ENCODE peak calls at places on chromosome 10, in eight cellular contexts. N is K562, H is WERI-Rb-1, B is cardiac muscle cell, A is thoracic aorta, X is right lobe of liver, O is neuronal stem cell, M is heart left ventricle. I is an unnamed sample.

GRCh38 chr10:69802424-69803161 is 887 bp downstream of the COL13A1 start:
- DNase-seq in H (peak), B (peak), X (no peak), N (no peak), A (no peak), O (peak), M (peak), I (peak)

GRCh38 chr10:21515581-21516269 is 9.8 kb downstream of the SKIDA1 start:
- DNase-seq in H (no peak), N (no peak), B (no peak), X (no peak), M (no peak), A (no peak), O (no peak), I (no peak)

GRCh38 chr10:13648425-13648824 is 61.7 kb downstream of the PRPF18 start:
- DNase-seq in A (no peak), B (no peak), M (no peak), H (no peak), N (no peak), O (no peak), X (no peak), I (no peak)

GRCh38 chr10:27513451-27514191 is 9.5 kb downstream of the RAB18 start:
- DNase-seq in O (no peak), H (no peak), X (no peak), A (no peak), M (no peak), N (no peak), B (no peak), I (no peak)

GRCh38 chr10:30557884-30558283 is 71.7 kb downstream of the LYZL2 start:
- DNase-seq in O (no peak), H (no peak), N (peak), B (peak), A (no peak), M (no peak), X (no peak), I (no peak)

GRCh38 chr10:83023647-83024046 is 1115.7 kb upstream of the GHITM start:
- DNase-seq in O (no peak), M (no peak), X (no peak), N (no peak), B (no peak), A (no peak), H (no peak), I (no peak)

GRCh38 chr10:34016541-34016940 is 682.1 kb upstream of the NRP1 start:
- DNase-seq in B (no peak), X (no peak), A (no peak), N (no peak), H (no peak), M (no peak), O (no peak), I (no peak)

GRCh38 chr10:126247454-126247975 is 140.8 kb downstream of the ADAM12 start:
- DNase-seq in M (peak), A (peak), X (no peak), N (no peak), H (no peak), B (peak), O (no peak), I (no peak)

GRCh38 chr10:28127881-28128280 is 129.0 kb upstream of the ODAD2 start:
- DNase-seq in H (peak), O (no peak), M (no peak), B (no peak), N (no peak), X (no peak), A (no peak), I (no peak)

GRCh38 chr10:125076891-125077643 is 83.3 kb downstream of the CTBP2 start:
- DNase-seq in O (no peak), A (no peak), X (no peak), M (no peak), B (no peak), H (no peak), N (no peak), I (no peak)

GRCh38 chr10:44477021-44477420 is 92.1 kb upstream of the CXCL12 start:
- DNase-seq in X (no peak), A (no peak), O (no peak), B (no peak), H (no peak), N (no peak), M (peak), I (no peak)

GRCh38 chr10:43128331-43128730 is 9.9 kb upstream of the CSGALNACT2 start:
- DNase-seq in H (no peak), O (no peak), N (no peak), A (no peak), M (no peak), X (no peak), B (no peak), I (peak)

GRCh38 chr10:3136763-3137611 is 35.6 kb downstream of the PITRM1 start:
- DNase-seq in B (no peak), M (peak), N (no peak), H (no peak), O (no peak), A (no peak), X (peak), I (no peak)

GRCh38 chr10:17438583-17438982 is 15.8 kb downstream of the ST8SIA6 start:
- DNase-seq in B (no peak), M (no peak), X (no peak), O (no peak), H (no peak), N (no peak), A (no peak), I (no peak)

GRCh38 chr10:14371616-14372015 is 40.9 kb upstream of the FRMD4A start:
- DNase-seq in M (no peak), H (peak), B (no peak), A (no peak), X (no peak), N (no peak), O (no peak), I (no peak)

GRCh38 chr10:114359953-114360345 is 44.4 kb downstream of the AFAP1L2 start:
- DNase-seq in M (no peak), N (no peak), X (no peak), A (no peak), H (no peak), O (no peak), B (no peak), I (no peak)

GRCh38 chr10:5557799-5558771 is 33.3 kb downstream of the CALML3 start:
- DNase-seq in H (no peak), O (no peak), B (no peak), N (no peak), X (no peak), M (no peak), A (no peak), I (peak)

GRCh38 chr10:124725791-124726190 is 18.4 kb downstream of the FAM53B start:
- DNase-seq in X (no peak), A (no peak), B (no peak), O (no peak), N (no peak), H (no peak), M (no peak), I (no peak)

GRCh38 chr10:132395704-132396494 is 1.1 kb upstream of the PWWP2B start:
- DNase-seq in B (peak), N (peak), A (no peak), O (no peak), M (peak), X (peak), H (peak), I (peak)

GRCh38 chr10:31294556-31294955 is 24.5 kb upstream of the ZEB1 start:
- DNase-seq in A (no peak), O (no peak), B (no peak), H (no peak), M (no peak), N (no peak), X (no peak), I (no peak)

GRCh38 chr10:25820496-25821415 is 113.3 kb upstream of the MYO3A start:
- DNase-seq in M (no peak), H (no peak), X (no peak), O (no peak), A (no peak), B (no peak), N (no peak), I (no peak)

GRCh38 chr10:73060738-73061635 is 35.7 kb downstream of the P4HA1 start:
- DNase-seq in X (no peak), A (no peak), M (no peak), B (peak), O (peak), H (no peak), N (peak), I (no peak)

GRCh38 chr10:3472705-3473078 is 300.1 kb upstream of the PITRM1 start:
- DNase-seq in N (no peak), H (no peak), O (no peak), B (no peak), M (no peak), X (no peak), A (no peak), I (no peak)

GRCh38 chr10:77707570-77707969 is 70.0 kb upstream of the KCNMA1 start:
- DNase-seq in B (no peak), H (no peak), A (no peak), O (no peak), M (no peak), N (no peak), X (no peak), I (no peak)

GRCh38 chr10:22476601-22477364 is 131.5 kb downstream of the SPAG6 start:
- DNase-seq in H (no peak), X (no peak), M (no peak), O (peak), B (peak), A (no peak), N (no peak), I (peak)

GRCh38 chr10:114359041-114359952 is 45.0 kb downstream of the AFAP1L2 start:
- DNase-seq in X (no peak), M (no peak), O (no peak), H (no peak), B (no peak), A (no peak), N (no peak), I (peak)

GRCh38 chr10:12950583-12951128 is 50.9 kb downstream of the CCDC3 start:
- DNase-seq in H (no peak), M (no peak), X (no peak), N (no peak), A (no peak), B (no peak), O (no peak), I (no peak)

GRCh38 chr10:79241990-79242619 is 105.2 kb upstream of the PPIF start:
- DNase-seq in X (peak), N (no peak), B (peak), O (no peak), M (peak), A (no peak), H (peak), I (peak)

GRCh38 chr10:21184984-21185383 is 287.9 kb upstream of the NEBL start:
- DNase-seq in A (no peak), B (no peak), N (no peak), H (no peak), O (no peak), X (no peak), M (no peak), I (no peak)

GRCh38 chr10:95353123-95353522 is 62.3 kb upstream of the PDLIM1 start:
- DNase-seq in H (no peak), B (no peak), A (no peak), O (no peak), X (no peak), N (no peak), M (no peak), I (no peak)

GRCh38 chr10:115117301-115117700 is 24.1 kb downstream of the ATRNL1 start:
- DNase-seq in H (no peak), X (no peak), A (no peak), B (no peak), M (no peak), N (no peak), O (no peak), I (no peak)

GRCh38 chr10:7705341-7705740 is 2.2 kb downstream of the ITIH2 start:
- DNase-seq in O (no peak), N (no peak), A (no peak), B (no peak), H (no peak), M (no peak), X (no peak), I (no peak)

GRCh38 chr10:68628576-68629127 is 68.5 kb downstream of the TET1 start:
- DNase-seq in H (no peak), O (no peak), B (peak), M (no peak), N (peak), A (no peak), X (no peak), I (no peak)

GRCh38 chr10:129945941-129946760 is 17.9 kb downstream of the EBF3 start:
- DNase-seq in H (no peak), N (no peak), O (no peak), B (no peak), M (no peak), A (no peak), X (no peak), I (no peak)

GRCh38 chr10:129946868-129947267 is 17.2 kb downstream of the EBF3 start:
- DNase-seq in O (no peak), N (no peak), A (no peak), X (no peak), H (no peak), B (no peak), M (no peak), I (no peak)

GRCh38 chr10:129942936-129943724 is 20.9 kb downstream of the EBF3 start:
- DNase-seq in B (no peak), M (no peak), N (no peak), X (no peak), H (no peak), O (no peak), A (no peak), I (no peak)

GRCh38 chr10:129942391-129942790 is 21.7 kb downstream of the EBF3 start:
- DNase-seq in B (no peak), X (no peak), O (no peak), H (no peak), A (no peak), M (no peak), N (no peak), I (no peak)

GRCh38 chr10:129945031-129945430 is 19.0 kb downstream of the EBF3 start:
- DNase-seq in H (no peak), B (no peak), N (no peak), M (no peak), O (no peak), A (no peak), X (no peak), I (no peak)
- H3K4me3 ChIP-seq in H (no peak), B (no peak), N (no peak), M (peak), O (no peak), A (no peak), X (no peak), I (no peak)

GRCh38 chr10:54681136-54681535 is 119.9 kb downstream of the PCDH15 start:
- DNase-seq in X (no peak), H (no peak), M (no peak), B (peak), A (no peak), O (no peak), N (no peak), I (no peak)

DNA sequence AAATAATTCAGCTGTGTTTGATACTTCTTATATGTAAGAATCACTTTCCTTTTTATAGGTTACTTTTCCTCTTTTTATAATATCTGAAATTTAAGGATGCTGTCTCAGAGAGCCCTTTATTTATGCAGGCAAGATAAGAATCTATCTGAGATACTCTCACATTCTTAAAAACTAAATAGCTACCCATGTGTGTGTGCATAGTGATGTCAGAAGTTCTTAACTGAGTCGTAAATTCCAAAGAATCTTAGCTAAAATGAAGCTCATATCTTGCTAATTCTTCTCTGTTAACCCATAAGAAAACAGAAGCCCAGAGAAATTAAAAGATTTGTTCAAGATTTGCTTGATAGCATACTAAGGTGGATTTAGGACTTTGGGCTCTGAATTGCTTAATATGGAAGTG is 118.5 kb downstream of the PCDH15 start:
- DNase-seq in X (no peak), A (no peak), O (no peak), H (no peak), N (no peak), B (no peak), M (no peak), I (no peak)
- H3K4me3 ChIP-seq in X (no peak), A (no peak), O (no peak), H (no peak), N (no peak), B (no peak), M (no peak), I (no peak)

GRCh38 chr10:35447693-35448407 is 111.5 kb downstream of the CCNY start:
- DNase-seq in H (peak), N (peak), A (no peak), O (no peak), X (no peak), M (no peak), B (no peak), I (peak)
- H3K4me3 ChIP-seq in H (no peak), N (no peak), A (peak), O (no peak), X (no peak), M (peak), B (no peak), I (no peak)

GRCh38 chr10:85152488-85152887 is 824.1 kb downstream of the CCSER2 start:
- DNase-seq in B (no peak), M (no peak), A (no peak), N (no peak), H (no peak), O (no peak), X (no peak), I (no peak)

GRCh38 chr10:85148693-85149640 is 820.6 kb downstream of the CCSER2 start:
- DNase-seq in N (no peak), O (no peak), M (no peak), X (no peak), H (no peak), A (no peak), B (no peak), I (no peak)

GRCh38 chr10:85145966-85146365 is 817.6 kb downstream of the CCSER2 start:
- DNase-seq in X (peak), H (no peak), O (no peak), B (no peak), N (no peak), M (no peak), A (no peak), I (no peak)

GRCh38 chr10:85147346-85148250 is 819.2 kb downstream of the CCSER2 start:
- DNase-seq in O (no peak), A (no peak), H (no peak), N (no peak), M (no peak), B (no peak), X (no peak), I (peak)

GRCh38 chr10:85151506-85151905 is 823.1 kb downstream of the CCSER2 start:
- DNase-seq in B (no peak), A (no peak), M (no peak), H (no peak), O (no peak), X (no peak), N (no peak), I (no peak)
- H3K4me3 ChIP-seq in B (no peak), A (no peak), M (no peak), H (no peak), O (no peak), X (no peak), N (no peak), I (no peak)

DNA sequence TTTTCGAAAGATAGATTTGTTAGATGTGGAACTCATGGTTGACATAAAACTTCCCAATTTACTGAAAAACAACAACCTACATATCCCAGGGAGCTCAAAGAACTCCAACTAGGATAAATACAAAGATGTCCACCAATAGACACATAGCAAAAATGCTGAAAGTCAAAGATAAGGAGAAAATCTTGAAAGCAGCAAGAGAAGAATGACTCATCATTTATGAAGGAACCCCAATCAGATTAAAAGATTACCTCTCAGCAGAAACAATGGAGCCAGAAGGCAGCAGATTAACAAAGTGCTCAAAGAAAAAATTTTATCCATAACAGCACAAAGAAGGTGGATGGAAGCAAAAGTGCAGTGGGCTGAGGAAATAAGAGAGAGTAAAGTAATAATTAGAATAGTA is 908.6 kb downstream of the SORCS3 start:
- DNase-seq in X (no peak), O (no peak), H (no peak), B (no peak), N (no peak), M (no peak), A (no peak), I (no peak)
- H3K4me3 ChIP-seq in X (no peak), O (no peak), H (no peak), B (no peak), N (no peak), M (no peak), A (no peak), I (no peak)

GRCh38 chr10:62017141-62017870 is 115.8 kb downstream of the ARID5B start:
- DNase-seq in X (no peak), H (no peak), O (no peak), N (no peak), A (no peak), M (no peak), B (no peak), I (no peak)

GRCh38 chr10:62019685-62020361 is 118.3 kb downstream of the ARID5B start:
- DNase-seq in H (no peak), A (no peak), M (no peak), N (no peak), B (no peak), X (no peak), O (no peak), I (no peak)

GRCh38 chr10:62016477-62017140 is 115.1 kb downstream of the ARID5B start:
- DNase-seq in M (no peak), A (no peak), X (no peak), H (no peak), O (no peak), N (no peak), B (no peak), I (no peak)

GRCh38 chr10:62019013-62019684 is 117.7 kb downstream of the ARID5B start:
- DNase-seq in B (no peak), N (no peak), H (no peak), O (no peak), A (no peak), X (no peak), M (no peak), I (no peak)

GRCh38 chr10:62018141-62018911 is 116.8 kb downstream of the ARID5B start:
- DNase-seq in X (no peak), A (no peak), H (no peak), M (no peak), O (no peak), B (no peak), N (no peak), I (no peak)
- H3K4me3 ChIP-seq in X (peak), A (peak), H (no peak), M (no peak), O (no peak), B (no peak), N (no peak), I (no peak)

DNA sequence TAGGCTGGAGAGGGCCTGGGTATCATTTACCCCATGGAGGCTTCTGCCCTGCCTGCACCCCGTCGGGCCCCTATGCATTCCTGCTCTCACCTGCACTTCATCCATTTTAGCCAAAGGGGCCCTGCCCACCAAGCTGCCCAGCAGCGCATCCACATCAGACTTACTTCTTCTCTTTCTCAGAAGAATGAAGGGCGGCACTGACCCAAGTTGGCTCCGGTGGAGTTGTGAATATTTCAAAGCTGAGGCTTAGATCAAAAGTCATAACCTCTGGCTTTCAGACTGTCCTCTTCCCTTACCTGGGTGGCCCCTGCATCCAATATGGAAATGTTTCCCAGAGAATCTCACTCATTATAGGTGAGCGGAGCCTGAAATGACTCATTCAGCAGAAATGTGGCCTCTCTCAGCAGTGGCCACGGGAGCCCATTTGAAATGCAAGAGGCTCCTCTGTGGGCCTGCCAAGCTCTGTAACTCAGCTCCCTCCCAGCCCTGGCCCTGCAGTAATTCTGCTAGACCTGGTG is 117.6 kb upstream of the TCF7L2 start:
- DNase-seq in N (no peak), H (no peak), B (no peak), X (no peak), M (no peak), A (no peak), O (no peak), I (peak)
- H3K4me3 ChIP-seq in N (no peak), H (no peak), B (no peak), X (no peak), M (no peak), A (no peak), O (no peak), I (no peak)